ENCODE peak calls at places on chromosomes 7 and 10, in seven cellular contexts. B, E, T, S, A, H and D are unnamed samples. For H3K27me3 and H3K4me1, the result is how much of the 10 kb centered on the place peaks cover.

GRCh38 chr10:485776-486572 is 203.5 kb downstream of the DIP2C start:
- DNase-seq in S (no peak), H (peak), B (peak), E (no peak), T (no peak), A (peak), D (peak)

GRCh38 chr10:105718207-105718995 is 1077.3 kb downstream of the SORCS3 start:
- DNase-seq in S (no peak), A (no peak), E (no peak), H (no peak), T (no peak), B (no peak), D (no peak)

GRCh38 chr10:106424981-106425380 is 739.5 kb downstream of the SORCS1 start:
- DNase-seq in S (no peak), B (no peak), H (no peak), T (no peak), E (no peak), A (no peak), D (no peak)

GRCh38 chr10:132834311-132834761 is 48.4 kb upstream of the NKX6-2 start:
- DNase-seq in T (no peak), H (peak), A (no peak), B (no peak), E (no peak), S (no peak), D (no peak)

GRCh38 chr10:22230331-22230833 is 12.6 kb upstream of the EBLN1 start:
- DNase-seq in B (no peak), E (peak), A (peak), S (no peak), H (no peak), T (peak), D (no peak)

GRCh38 chr10:8563478-8563877 is 509.0 kb downstream of the GATA3 start:
- DNase-seq in T (no peak), S (no peak), A (peak), E (no peak), H (no peak), B (no peak), D (no peak)

GRCh38 chr7:16594061-16594460 is 51.5 kb downstream of the ANKMY2 start:
- DNase-seq in E (peak), S (no peak), A (no peak), T (no peak), H (no peak), B (no peak), D (no peak)

GRCh38 chr10:34101001-34101400 is 714.1 kb downstream of the PARD3 start:
- DNase-seq in E (no peak), H (no peak), A (no peak), B (no peak), T (no peak), S (no peak), D (no peak)

GRCh38 chr10:127411062-127411461 is 138.0 kb upstream of the NPS start:
- DNase-seq in S (no peak), A (no peak), E (no peak), B (no peak), T (no peak), H (no peak), D (no peak)
- H3K4me3 ChIP-seq in S (no peak), A (no peak), E (no peak), B (no peak), T (no peak), H (no peak), D (no peak)

GRCh38 chr10:49288341-49289065 is 10.5 kb upstream of the C10orf71 start:
- DNase-seq in H (peak), S (no peak), A (no peak), T (no peak), B (no peak), E (no peak), D (no peak)
- H3K27me3 ChIP-seq in H (under half), S (under half), A (under half), T (under half), B (under half), E (under half), D (under half)

GRCh38 chr7:2301510-2301860 is 12.8 kb downstream of the SNX8 start:
- DNase-seq in B (no peak), E (peak), T (no peak), H (no peak), S (no peak), A (no peak), D (no peak)
- H3K4me1 ChIP-seq in B (under half), E (under half), T (under half), H (under half), S (under half), A (under half), D (under half)

GRCh38 chr7:44536090-44536489 is 5.0 kb downstream of the NPC1L1 start:
- DNase-seq in H (no peak), B (no peak), S (no peak), E (no peak), A (no peak), T (no peak), D (no peak)
- H3K4me3 ChIP-seq in H (no peak), B (no peak), S (no peak), E (no peak), A (no peak), T (no peak), D (no peak)

DNA sequence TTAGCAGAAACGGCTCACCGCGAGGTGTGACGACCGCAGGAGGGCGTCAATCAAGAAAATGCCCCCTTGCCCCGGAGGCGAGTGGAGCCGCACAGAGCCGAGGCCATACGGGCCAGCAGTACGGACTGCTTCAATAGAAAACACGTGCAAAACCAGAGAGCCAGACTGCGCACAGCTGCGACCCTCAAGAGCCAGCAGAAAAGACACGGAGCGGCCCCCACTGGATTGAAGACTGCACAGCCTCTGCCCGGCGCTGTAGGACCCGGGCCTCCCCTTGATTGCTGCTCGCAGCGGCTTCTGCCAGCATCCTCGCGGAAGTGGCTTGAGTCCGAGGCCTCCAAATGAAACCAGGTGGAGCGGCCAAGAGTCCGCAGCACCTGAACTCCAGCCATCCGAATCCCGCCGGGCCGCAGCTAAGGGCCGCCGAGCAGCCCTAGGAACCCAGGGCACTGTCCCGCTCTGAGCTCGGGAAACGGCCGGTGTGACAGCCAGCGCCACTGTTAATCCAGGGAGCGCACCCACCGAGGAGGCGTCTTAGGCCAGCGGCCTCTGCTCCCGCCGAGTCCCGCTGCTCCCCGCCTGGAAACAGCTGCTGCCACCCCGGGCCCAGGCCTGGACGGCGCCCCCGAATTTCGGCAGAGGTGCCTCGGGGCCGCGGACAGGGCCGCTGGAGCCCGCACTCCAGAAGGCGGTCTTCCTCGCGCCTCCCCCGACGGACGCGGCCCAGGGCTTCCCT is 660 bp upstream of the HHEX start:
- DNase-seq in T (peak), A (peak), H (peak), S (no peak), E (peak), B (no peak), D (peak)
- H3K27me3 ChIP-seq in T (under half), A (under half), H (under half), S (half or more), E (half or more), B (under half), D (under half)

GRCh38 chr10:79185067-79185774 is 116.5 kb downstream of the ZMIZ1 start:
- DNase-seq in T (no peak), A (no peak), H (no peak), B (no peak), S (no peak), E (peak), D (no peak)

GRCh38 chr10:79184141-79184625 is 115.4 kb downstream of the ZMIZ1 start:
- DNase-seq in H (no peak), E (peak), A (peak), B (no peak), T (no peak), S (no peak), D (no peak)

GRCh38 chr10:79185796-79186374 is 117.1 kb downstream of the ZMIZ1 start:
- DNase-seq in B (no peak), T (no peak), A (no peak), E (no peak), S (no peak), H (no peak), D (no peak)

GRCh38 chr10:79183468-79183865 is 114.7 kb downstream of the ZMIZ1 start:
- DNase-seq in A (no peak), T (no peak), H (no peak), E (no peak), B (no peak), S (no peak), D (no peak)

GRCh38 chr10:79184649-79185048 is 115.9 kb downstream of the ZMIZ1 start:
- DNase-seq in H (no peak), B (no peak), A (no peak), T (no peak), E (no peak), S (no peak), D (no peak)
- H3K4me1 ChIP-seq in H (half or more), B (under half), A (under half), T (half or more), E (half or more), S (half or more), D (under half)

GRCh38 chr10:13386021-13386420 is 37.9 kb upstream of the SEPHS1 start:
- DNase-seq in T (no peak), A (no peak), H (no peak), S (no peak), E (no peak), B (no peak), D (no peak)

GRCh38 chr10:13388478-13388877 is 40.4 kb upstream of the SEPHS1 start:
- DNase-seq in S (no peak), T (no peak), A (no peak), E (no peak), H (no peak), B (no peak), D (no peak)

DNA sequence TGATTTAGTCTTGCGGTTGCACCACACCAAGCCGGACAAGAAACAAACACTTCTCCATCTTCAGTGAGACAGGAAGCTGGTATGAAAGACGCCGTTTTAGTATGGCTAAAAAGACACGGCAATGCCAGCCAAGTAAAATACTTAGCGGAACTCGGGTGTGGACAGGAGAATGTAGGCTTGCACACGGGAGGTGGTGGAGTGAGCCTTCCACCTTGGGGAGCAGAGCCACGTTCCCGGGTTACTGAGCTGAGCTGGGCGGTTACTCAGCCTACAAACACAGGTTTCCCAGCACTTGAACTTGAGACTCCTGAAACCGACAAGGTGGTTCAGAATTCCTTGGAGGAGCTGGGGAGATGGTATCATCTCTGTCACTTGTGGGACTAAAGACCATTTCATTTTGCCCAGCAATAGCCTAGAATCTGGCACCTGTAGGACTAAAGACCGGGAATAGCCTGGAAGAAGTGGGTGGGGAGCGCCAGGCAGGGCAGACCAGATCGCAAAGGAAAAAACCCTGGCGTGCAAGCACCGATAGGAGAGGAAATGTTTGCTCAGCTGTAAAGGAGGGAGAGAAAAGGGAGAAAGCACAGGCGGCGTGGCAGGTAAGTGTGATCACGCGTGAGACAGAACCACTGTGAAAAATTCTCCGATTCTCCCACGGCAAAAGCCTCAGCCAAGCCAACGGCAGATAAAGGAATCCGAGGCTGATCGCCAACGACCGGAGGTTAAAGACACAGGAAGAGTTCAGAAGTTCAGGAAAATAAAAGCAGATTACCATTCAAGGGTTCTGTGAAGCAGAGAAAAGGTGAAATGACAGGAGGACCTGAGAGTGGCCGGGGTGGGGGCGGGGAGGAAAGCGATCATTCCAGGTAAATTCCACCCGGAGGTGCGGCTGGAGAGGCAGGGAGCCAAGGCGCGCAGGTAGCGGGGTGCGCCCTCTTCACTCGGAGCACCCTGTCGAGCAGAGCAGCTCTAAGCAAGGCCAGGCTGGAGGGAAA is 35.0 kb upstream of the SEPHS1 start:
- DNase-seq in H (peak), B (no peak), S (no peak), T (no peak), E (no peak), A (peak), D (no peak)
- H3K4me3 ChIP-seq in H (no peak), B (no peak), S (peak), T (peak), E (peak), A (peak), D (no peak)

GRCh38 chr7:128918266-128918665 is 7.8 kb upstream of the KCP start:
- DNase-seq in E (no peak), S (no peak), H (peak), B (no peak), T (no peak), A (no peak), D (no peak)

GRCh38 chr7:128917061-128917460 is 6.6 kb upstream of the KCP start:
- DNase-seq in T (no peak), H (peak), S (no peak), E (no peak), B (no peak), A (no peak), D (no peak)

GRCh38 chr7:128919881-128920789 is 9.6 kb upstream of the KCP start:
- DNase-seq in T (peak), S (no peak), H (peak), B (no peak), A (no peak), E (no peak), D (no peak)

GRCh38 chr7:128920913-128921582 is 10.5 kb upstream of the KCP start:
- DNase-seq in H (peak), A (no peak), S (no peak), T (no peak), B (no peak), E (no peak), D (peak)

GRCh38 chr7:128919241-128919640 is 8.7 kb upstream of the KCP start:
- DNase-seq in E (no peak), H (peak), B (no peak), S (no peak), T (no peak), A (no peak), D (no peak)
- H3K27me3 ChIP-seq in E (half or more), H (under half), B (under half), S (half or more), T (half or more), A (under half), D (under half)

DNA sequence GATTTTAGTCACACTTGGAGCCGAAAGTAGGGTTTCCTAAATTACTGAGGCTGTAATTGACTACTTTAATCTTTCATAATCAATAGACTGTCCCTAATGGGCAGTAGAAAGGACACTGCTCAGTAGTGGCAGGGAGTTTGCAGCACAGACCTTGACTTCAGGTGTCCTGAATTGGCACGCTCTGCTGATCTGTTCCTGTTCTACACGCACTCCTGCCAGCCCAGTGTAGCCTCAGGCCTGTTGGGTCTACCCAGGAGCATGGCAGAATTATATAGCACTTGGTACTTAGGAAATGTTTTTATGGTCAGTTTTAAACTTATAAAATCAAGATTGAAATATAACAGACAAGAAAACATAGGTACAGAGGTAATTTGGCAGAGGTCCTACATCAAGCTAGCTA is 9.0 kb downstream of the EIF4H start:
- DNase-seq in E (no peak), T (no peak), H (no peak), B (no peak), A (no peak), S (no peak), D (no peak)
- H3K4me1 ChIP-seq in E (under half), T (under half), H (half or more), B (under half), A (under half), S (half or more), D (under half)